ENCODE peak calls at places on chromosome 18, in four cellular contexts. T is epithelial cell of proximal tubule, R is WTC11, H is body of pancreas. S is an unnamed sample.

GRCh38 chr18:29226201-29226600 is 1049.3 kb upstream of the CDH2 start:
- DNase-seq in T (no peak), R (no peak), H (no peak), S (no peak)

GRCh38 chr18:59662008-59662701 is 35.1 kb downstream of the CCBE1 start:
- DNase-seq in T (no peak), R (no peak), H (no peak), S (no peak)

GRCh38 chr18:40534748-40535147 is 1420.3 kb upstream of the PIK3C3 start:
- DNase-seq in T (no peak), R (no peak), H (no peak), S (no peak)

GRCh38 chr18:43571078-43571689 is 293.9 kb upstream of the SYT4 start:
- DNase-seq in T (peak), R (no peak), H (peak), S (no peak)

GRCh38 chr18:49400398-49401072 is 59.9 kb downstream of the DYM start:
- DNase-seq in T (peak), R (no peak), H (peak), S (no peak)

GRCh38 chr18:79401494-79402208 is 5.9 kb downstream of the NFATC1 start:
- DNase-seq in T (no peak), R (no peak), H (no peak), S (no peak)

GRCh38 chr18:51168031-51168742 is 29.3 kb downstream of the MEX3C start:
- DNase-seq in T (no peak), R (peak), H (no peak), S (no peak)

GRCh38 chr18:39462436-39462835 is 1896.8 kb upstream of the CELF4 start:
- DNase-seq in T (no peak), R (no peak), H (no peak), S (no peak)

GRCh38 chr18:74957588-74958224 is 251.2 kb downstream of the PTGR3 start:
- DNase-seq in T (no peak), R (no peak), H (no peak), S (no peak)

GRCh38 chr18:53755914-53756606 is 468.4 kb downstream of the MBD2 start:
- DNase-seq in T (no peak), R (no peak), H (no peak), S (no peak)

GRCh38 chr18:59881728-59882685 is 17.8 kb upstream of the PMAIP1 start:
- DNase-seq in T (no peak), R (no peak), H (no peak), S (no peak)

GRCh38 chr18:75130591-75131274 is 78.2 kb downstream of the PTGR3 start:
- DNase-seq in T (no peak), R (no peak), H (no peak), S (no peak)

GRCh38 chr18:49833804-49834203 is 20.5 kb upstream of the ACAA2 start:
- DNase-seq in T (no peak), R (no peak), H (no peak), S (no peak)

GRCh38 chr18:4270988-4271387 is 184.1 kb downstream of the DLGAP1 start:
- DNase-seq in T (no peak), R (no peak), H (no peak), S (no peak)

GRCh38 chr18:75068682-75069435 is 140.1 kb downstream of the PTGR3 start:
- DNase-seq in T (no peak), R (no peak), H (no peak), S (no peak)

GRCh38 chr18:78784861-78785260 is 194.8 kb upstream of the SALL3 start:
- DNase-seq in T (no peak), R (no peak), H (no peak), S (no peak)

GRCh38 chr18:52694804-52695203 is 354.8 kb downstream of the DCC start:
- DNase-seq in T (no peak), R (peak), H (no peak), S (no peak)

GRCh38 chr18:13570856-13571495 is 155.4 kb downstream of the FAM210A start:
- DNase-seq in T (no peak), R (no peak), H (no peak), S (no peak)

GRCh38 chr18:53489266-53489665 is 735.2 kb downstream of the MBD2 start:
- DNase-seq in T (peak), R (no peak), H (no peak), S (no peak)

GRCh38 chr18:34222025-34222395 is 2.7 kb downstream of the NOL4 start:
- DNase-seq in T (no peak), R (peak), H (no peak), S (no peak)

GRCh38 chr18:78642561-78643398 is 336.8 kb upstream of the SALL3 start:
- DNase-seq in T (no peak), R (no peak), H (no peak), S (no peak)

GRCh38 chr18:47799376-47799775 is 131.1 kb downstream of the SMAD2 start:
- DNase-seq in T (no peak), R (no peak), H (no peak), S (no peak)

GRCh38 chr18:8982416-8983183 is 119.9 kb upstream of the NDUFV2 start:
- DNase-seq in T (peak), R (peak), H (peak), S (no peak)

GRCh38 chr18:52160652-52161051 is 179.3 kb upstream of the DCC start:
- DNase-seq in T (peak), R (no peak), H (no peak), S (no peak)

GRCh38 chr18:34650121-34650545 is 60.0 kb upstream of the DTNA start:
- DNase-seq in T (no peak), R (no peak), H (peak), S (no peak)

DNA sequence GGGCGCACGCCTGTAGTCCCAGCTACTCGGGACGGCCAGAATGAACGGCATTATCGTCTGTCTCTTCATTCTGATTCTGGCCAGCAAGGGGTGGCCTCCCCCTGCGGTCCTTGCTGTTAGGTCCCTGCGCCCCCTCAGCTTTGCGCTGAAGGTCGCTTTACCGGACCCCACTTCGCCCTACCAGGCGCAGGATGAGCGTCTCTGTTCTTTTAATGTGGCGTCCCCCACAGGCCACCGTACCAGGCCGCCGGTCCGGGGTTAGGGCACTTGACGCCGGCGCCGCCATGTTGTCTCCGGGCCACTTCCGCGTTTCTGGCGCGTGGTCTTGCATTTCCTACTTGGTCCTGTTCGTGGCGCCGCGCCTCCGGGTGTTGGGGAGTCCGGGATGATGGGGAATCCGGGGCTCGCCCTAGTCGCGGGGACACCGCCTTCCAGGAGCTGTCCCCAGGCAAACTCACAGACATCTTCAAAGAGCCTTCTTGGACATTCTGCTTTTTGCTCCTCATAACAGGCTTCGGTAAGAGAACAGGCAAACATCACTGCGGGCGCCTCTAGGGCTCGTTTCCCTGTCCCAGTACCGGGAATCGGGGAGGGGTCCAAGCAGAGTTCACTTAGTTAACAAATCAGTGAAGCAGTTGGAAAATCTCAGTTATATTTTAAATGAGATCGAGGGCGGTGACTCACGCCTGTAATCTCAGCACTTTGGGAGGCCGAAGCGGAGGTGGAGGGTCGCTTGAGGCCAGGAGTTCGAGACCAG is 8.5 kb upstream of the NARS1 start:
- DNase-seq in T (peak), R (peak), H (peak), S (peak)
- TF ChIP-seq CTCF in T (peak), R (peak), H (peak), S (peak)

GRCh38 chr18:61892683-61893303 is at the start of gene RNF152:
- DNase-seq in T (no peak), R (peak), H (peak), S (peak)

GRCh38 chr18:61893304-61893970 is 630 bp upstream of the RNF152 start:
- DNase-seq in T (no peak), R (peak), H (peak), S (peak)

GRCh38 chr18:61894751-61895524 is 2.1 kb upstream of the RNF152 start:
- DNase-seq in T (no peak), R (no peak), H (no peak), S (no peak)

GRCh38 chr18:61896118-61896517 is 3.3 kb upstream of the RNF152 start:
- DNase-seq in T (no peak), R (no peak), H (no peak), S (no peak)

GRCh38 chr18:61893971-61894750 is 1.4 kb upstream of the RNF152 start:
- DNase-seq in T (no peak), R (peak), H (peak), S (peak)
- TF ChIP-seq CTCF in T (peak), R (no peak), H (peak), S (peak)

DNA sequence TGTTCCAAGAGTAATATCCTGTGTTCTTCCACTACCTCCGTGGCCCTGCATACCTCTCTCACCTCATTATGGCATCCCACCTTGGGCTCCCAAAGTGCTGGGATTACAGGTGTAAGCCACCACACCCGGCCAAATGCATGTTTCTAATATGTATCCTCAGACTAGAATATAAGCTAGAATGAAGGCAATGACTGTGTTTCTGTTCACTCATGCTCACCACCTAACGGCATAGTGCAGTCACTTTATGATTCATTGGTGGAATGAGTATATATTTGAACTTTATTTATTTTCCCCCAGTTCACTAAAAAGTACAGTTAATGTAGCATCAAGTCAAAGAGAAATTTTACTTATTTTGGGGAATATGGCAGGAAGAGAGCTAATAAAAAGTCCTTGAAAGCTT is 11.3 kb downstream of the PIGN start:
- DNase-seq in T (no peak), R (no peak), H (no peak), S (no peak)
- TF ChIP-seq CTCF in T (no peak), R (no peak), H (no peak), S (no peak)

DNA sequence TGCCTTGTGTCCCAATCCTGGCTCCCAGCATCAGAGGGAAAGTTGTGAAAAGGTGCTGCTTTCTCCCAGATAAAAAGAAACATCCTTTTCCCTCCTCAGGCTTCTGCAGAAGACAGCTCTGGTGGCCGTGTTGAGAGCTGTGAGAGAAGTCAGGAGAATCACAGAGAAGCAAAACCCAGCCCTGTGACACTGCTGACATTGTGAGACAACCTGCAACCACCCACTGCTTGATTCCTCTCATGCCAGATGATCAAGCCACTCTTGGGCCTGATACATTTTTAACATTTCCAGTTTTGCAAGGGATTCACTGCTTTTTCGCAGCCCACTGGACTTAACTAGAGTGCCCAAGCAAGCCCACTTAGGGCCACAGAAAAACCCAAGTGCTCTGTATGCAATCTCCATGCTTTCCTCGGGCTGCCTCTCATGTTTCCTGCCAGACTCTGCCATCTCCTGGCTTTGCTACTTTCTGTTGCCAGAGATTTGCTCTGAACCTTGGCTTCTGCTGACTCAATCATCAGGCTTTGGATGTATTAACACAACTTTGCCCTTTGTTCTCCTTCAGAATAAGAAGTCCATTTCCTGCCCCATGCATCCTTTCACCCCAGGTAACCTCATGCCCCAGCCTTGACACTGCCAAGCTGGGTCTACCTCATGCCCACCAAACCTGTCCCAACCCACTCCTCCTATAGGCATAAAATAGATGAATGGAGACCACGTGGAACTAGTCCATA is 24.9 kb upstream of the TTR start:
- DNase-seq in T (no peak), R (no peak), H (no peak), S (no peak)
- TF ChIP-seq CTCF in T (no peak), R (no peak), H (no peak), S (no peak)

DNA sequence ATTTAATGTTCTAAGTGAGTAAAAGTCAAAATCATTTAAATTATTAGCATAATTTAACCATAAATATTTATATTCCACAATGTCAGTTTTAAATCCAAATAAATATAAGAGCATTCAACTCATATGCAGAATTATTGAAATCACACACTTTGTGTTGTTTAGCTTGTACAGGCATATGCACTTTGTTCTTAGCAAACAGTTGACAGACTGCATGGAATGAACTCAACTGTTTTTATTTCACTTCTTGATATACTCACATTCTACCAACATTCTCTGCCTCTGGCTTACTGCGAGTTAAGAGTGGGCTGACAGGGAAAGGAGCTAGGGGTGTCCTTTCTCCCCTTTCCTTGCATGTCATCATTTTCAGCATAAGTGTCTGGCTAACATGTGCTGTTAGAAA is 7.6 kb upstream of the PIEZO2 start:
- DNase-seq in T (no peak), R (no peak), H (no peak), S (no peak)
- TF ChIP-seq CTCF in T (no peak), R (no peak), H (no peak), S (no peak)

DNA sequence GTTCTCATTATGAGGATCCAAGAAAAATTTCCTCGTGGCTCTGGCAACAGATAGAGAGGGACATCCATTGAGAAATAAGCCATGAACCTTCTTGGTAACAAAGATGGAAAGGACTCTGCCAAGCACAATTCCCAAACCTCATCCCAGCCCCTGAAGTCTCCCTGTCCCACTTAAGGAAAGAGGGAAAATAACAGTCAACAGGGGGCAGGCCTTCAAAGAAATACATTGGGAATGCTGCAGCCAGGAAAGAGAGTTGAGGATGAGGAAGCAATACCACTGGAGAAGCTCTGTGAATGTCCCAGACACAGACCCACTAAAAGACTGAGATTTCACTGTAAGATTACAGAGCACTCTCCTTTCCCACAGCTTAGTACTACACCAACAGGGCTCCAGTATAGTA is 93.2 kb downstream of the CD226 start:
- DNase-seq in T (no peak), R (no peak), H (no peak), S (no peak)
- TF ChIP-seq CTCF in T (no peak), R (no peak), H (no peak), S (no peak)

DNA sequence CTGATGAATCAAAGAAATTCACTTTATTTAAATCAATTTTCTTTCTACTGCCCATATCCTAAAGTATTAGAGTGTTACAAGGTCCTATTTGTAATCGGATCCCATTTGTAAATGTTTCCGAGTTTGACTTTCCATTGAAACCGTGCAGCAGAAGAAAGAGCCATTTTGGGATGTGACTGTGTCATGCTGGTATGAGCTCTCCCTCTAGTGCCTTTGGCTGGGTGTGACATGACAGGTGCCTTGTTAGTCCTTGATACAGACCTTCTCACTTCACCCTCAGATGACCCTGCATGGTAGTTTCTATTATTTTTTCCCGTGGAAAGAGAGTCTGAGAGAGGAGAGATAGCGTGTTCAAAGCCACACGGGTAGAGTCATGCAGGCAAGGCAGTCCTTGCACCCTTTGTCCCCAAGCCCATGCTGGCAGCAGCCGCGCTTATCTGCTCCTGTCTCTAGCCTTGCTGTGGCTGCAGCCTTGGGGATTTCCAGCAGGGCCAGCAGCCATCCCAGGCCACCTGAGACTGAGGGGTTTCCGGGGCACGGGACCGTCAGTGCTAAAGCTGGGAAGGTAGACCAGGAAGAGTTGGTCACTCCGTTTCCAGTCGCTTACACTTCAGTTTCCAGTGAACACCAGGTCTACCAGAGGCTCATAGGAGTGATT is 21.4 kb downstream of the CHMP1B start:
- DNase-seq in T (no peak), R (no peak), H (peak), S (no peak)
- TF ChIP-seq CTCF in T (peak), R (no peak), H (peak), S (peak)

GRCh38 chr18:24543408-24544140 is 83.1 kb downstream of the HRH4 start:
- DNase-seq in T (no peak), R (no peak), H (no peak), S (no peak)

GRCh38 chr18:24546304-24546703 is 85.9 kb downstream of the HRH4 start:
- DNase-seq in T (no peak), R (no peak), H (no peak), S (no peak)

GRCh38 chr18:24540896-24541295 is 80.5 kb downstream of the HRH4 start:
- DNase-seq in T (no peak), R (no peak), H (no peak), S (no peak)

GRCh38 chr18:24544949-24545348 is 84.5 kb downstream of the HRH4 start:
- DNase-seq in T (no peak), R (no peak), H (no peak), S (no peak)

GRCh38 chr18:24544141-24544498 is 83.7 kb downstream of the HRH4 start:
- DNase-seq in T (no peak), R (no peak), H (no peak), S (no peak)
- TF ChIP-seq CTCF in T (peak), R (peak), H (peak), S (peak)

GRCh38 chr18:55577812-55578539 is 10.0 kb downstream of the TCF4 start:
- DNase-seq in T (no peak), R (no peak), H (peak), S (no peak)
- TF ChIP-seq CTCF in T (peak), R (no peak), H (peak), S (no peak)